ENCODE peak calls at places on chromosome 20, in ten cellular contexts. U is CD8-positive, alpha-beta T cell; Y is ovary; P is aorta; F is sigmoid colon; M is naive thymus-derived CD4-positive, alpha-beta T cell; T is mammary epithelial cell; O is right lobe of liver; X is neural progenitor cell; A is heart left ventricle. H is an unnamed sample. For H3K27me3 and H3K9me3, the result is how much of the 10 kb centered on the place peaks cover.

GRCh38 chr20:21518292-21518991 is 4.6 kb upstream of the NKX2-2 start:
- DNase-seq in U (peak), Y (no peak), P (no peak), F (no peak), M (no peak), T (no peak), O (peak), X (peak), A (no peak), H (no peak)

GRCh38 chr20:41138527-41139226 is 1.3 kb downstream of the PLCG1 start:
- DNase-seq in U (peak), Y (no peak), P (no peak), F (no peak), M (peak), T (no peak), O (no peak), X (peak), A (no peak), H (no peak)

GRCh38 chr20:815226-815625 is 18.3 kb upstream of the FAM110A start:
- DNase-seq in U (no peak), Y (no peak), P (no peak), F (no peak), M (no peak), T (no peak), O (no peak), X (no peak), A (no peak), H (no peak)

GRCh38 chr20:62860924-62861691 is 514 bp downstream of the TCFL5 start:
- DNase-seq in U (peak), Y (peak), P (no peak), F (no peak), M (peak), T (no peak), O (no peak), X (peak), A (no peak), H (peak)

GRCh38 chr20:31856516-31856915 is 11.1 kb upstream of the FOXS1 start:
- DNase-seq in U (no peak), Y (peak), P (peak), F (no peak), M (no peak), T (no peak), O (no peak), X (no peak), A (no peak), H (no peak)

GRCh38 chr20:38325167-38325566 is 21.1 kb upstream of the LBP start:
- DNase-seq in U (no peak), Y (no peak), P (no peak), F (no peak), M (no peak), T (no peak), O (no peak), X (no peak), A (no peak), H (no peak)

GRCh38 chr20:6566821-6567220 is 200.7 kb upstream of the BMP2 start:
- DNase-seq in U (no peak), Y (no peak), P (no peak), F (no peak), M (no peak), T (peak), O (no peak), X (no peak), A (no peak), H (no peak)

GRCh38 chr20:47233333-47234188 is 122.9 kb downstream of the ZMYND8 start:
- DNase-seq in U (no peak), Y (no peak), P (no peak), F (no peak), M (no peak), T (no peak), O (peak), X (no peak), A (no peak), H (no peak)

GRCh38 chr20:44057698-44058675 is 129.0 kb downstream of the JPH2 start:
- DNase-seq in U (no peak), Y (no peak), P (peak), F (peak), M (no peak), T (no peak), O (no peak), X (no peak), A (no peak), H (no peak)

GRCh38 chr20:20824924-20825584 is 112.6 kb upstream of the RALGAPA2 start:
- DNase-seq in U (peak), Y (peak), P (peak), F (peak), M (no peak), T (no peak), O (peak), X (peak), A (peak), H (peak)

GRCh38 chr20:22927537-22927936 is 107.6 kb upstream of the SSTR4 start:
- DNase-seq in U (no peak), Y (no peak), P (no peak), F (no peak), M (no peak), T (no peak), O (no peak), X (no peak), A (no peak), H (no peak)

GRCh38 chr20:22925613-22925983 is 109.5 kb upstream of the SSTR4 start:
- DNase-seq in U (no peak), Y (no peak), P (no peak), F (no peak), M (no peak), T (no peak), O (no peak), X (no peak), A (no peak), H (no peak)

GRCh38 chr20:22931653-22932052 is 103.5 kb upstream of the SSTR4 start:
- DNase-seq in U (no peak), Y (no peak), P (no peak), F (no peak), M (no peak), T (no peak), O (peak), X (no peak), A (no peak), H (no peak)

GRCh38 chr20:22929661-22930060 is 105.5 kb upstream of the SSTR4 start:
- DNase-seq in U (no peak), Y (no peak), P (no peak), F (no peak), M (no peak), T (no peak), O (no peak), X (no peak), A (no peak), H (no peak)

DNA sequence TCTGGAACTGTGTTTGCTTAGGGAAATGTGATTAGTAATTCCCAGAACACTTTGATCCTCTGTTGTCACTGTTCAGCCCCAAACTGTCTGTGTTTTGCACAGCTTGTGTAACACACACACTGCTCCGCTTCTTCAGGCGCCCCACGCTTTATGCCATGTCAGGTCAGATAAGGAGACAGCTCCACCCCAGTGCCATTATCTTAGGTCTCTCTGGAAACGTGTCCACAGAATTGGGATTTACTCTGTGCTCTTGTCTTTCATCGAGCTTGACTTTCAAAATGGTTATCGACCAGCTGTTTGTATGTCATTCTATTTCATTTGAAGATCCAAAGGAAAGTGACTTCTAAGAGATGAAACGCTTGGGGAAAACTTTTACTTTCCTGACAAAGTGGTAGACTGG is 106.4 kb upstream of the SSTR4 start:
- DNase-seq in U (no peak), Y (no peak), P (no peak), F (no peak), M (no peak), T (no peak), O (no peak), X (no peak), A (no peak), H (no peak)
- H3K27me3 ChIP-seq in U (under half), Y (under half), P (under half), F (under half), M (under half), T (under half), O (under half), X (under half), A (under half), H (under half)

GRCh38 chr20:55103188-55103587 is 627.8 kb downstream of the DOK5 start:
- DNase-seq in U (no peak), Y (no peak), P (no peak), F (no peak), M (no peak), T (no peak), O (no peak), X (no peak), A (no peak), H (no peak)
- H3K9me3 ChIP-seq in U (under half), Y (under half), P (under half), F (under half), M (under half), T (under half), O (under half), X (under half), A (under half), H (under half)

DNA sequence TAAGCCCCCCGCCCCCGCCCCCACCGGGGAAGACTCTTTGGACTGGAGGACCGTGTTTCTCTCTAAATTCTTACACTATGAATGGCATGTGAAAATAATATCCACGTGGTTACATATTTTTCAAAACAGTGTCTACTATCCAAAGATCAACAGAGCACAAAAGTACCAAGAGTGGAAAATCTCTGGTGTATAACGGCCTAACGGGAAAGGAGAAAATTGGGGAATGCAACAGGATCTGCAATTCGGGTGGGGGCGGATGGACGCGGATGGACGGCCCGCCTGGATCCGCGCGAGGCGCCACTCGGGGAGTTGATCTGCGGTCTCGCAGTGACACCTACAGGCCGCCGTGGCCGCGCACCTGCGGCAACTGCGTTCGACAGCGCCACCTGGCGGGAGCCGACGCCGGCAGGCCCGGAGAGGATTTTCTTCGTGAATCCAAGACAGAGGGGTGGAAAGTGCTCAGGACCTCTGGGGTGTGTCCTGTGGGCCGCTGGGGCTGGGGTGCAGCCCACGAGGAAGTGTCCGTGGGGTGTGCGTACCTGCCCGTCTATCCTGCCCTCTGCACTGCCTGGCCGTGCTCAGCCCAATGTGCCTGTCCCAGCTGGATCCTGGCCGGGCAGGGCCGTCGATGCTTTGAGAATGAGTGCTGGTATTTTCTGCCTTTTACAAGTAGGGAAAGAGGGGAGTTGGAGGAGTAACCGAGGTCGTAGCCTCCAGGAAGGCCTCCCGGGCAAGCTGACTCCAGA is 18.6 kb downstream of the ANKRD60 start:
- DNase-seq in U (peak), Y (peak), P (peak), F (peak), M (peak), T (peak), O (peak), X (peak), A (peak), H (peak)
- H3K4me3 ChIP-seq in U (no peak), Y (no peak), P (no peak), F (no peak), M (no peak), T (no peak), O (no peak), X (no peak), A (no peak), H (no peak)

DNA sequence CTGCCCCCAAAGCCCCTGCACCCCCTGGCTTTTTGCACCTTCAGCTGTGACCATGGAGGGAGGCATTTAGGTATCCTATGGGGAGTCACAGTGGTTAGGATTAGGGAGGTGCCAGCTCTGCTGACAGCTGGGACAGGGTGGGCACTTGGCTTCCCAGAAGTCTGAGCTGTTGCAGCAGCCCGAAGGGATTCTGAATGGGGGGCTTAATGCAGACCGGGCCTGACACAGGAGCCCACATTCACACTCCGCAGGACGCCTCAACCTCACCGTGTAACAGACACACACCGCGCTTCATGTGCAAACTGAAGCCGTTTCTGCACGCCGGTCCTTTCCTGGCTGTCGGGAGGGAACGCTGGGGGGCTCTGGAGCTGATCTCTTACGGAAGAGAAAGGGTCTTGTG is 1.9 kb downstream of the EBF4 start:
- DNase-seq in U (no peak), Y (no peak), P (no peak), F (peak), M (no peak), T (no peak), O (no peak), X (peak), A (no peak), H (no peak)
- H3K27me3 ChIP-seq in U (under half), Y (under half), P (under half), F (under half), M (under half), T (under half), O (under half), X (half or more), A (under half), H (half or more)

GRCh38 chr20:55947701-55948100 is 57.6 kb downstream of the CBLN4 start:
- DNase-seq in U (no peak), Y (no peak), P (no peak), F (no peak), M (no peak), T (peak), O (no peak), X (no peak), A (no peak), H (no peak)

GRCh38 chr20:55953201-55953600 is 52.1 kb downstream of the CBLN4 start:
- DNase-seq in U (no peak), Y (no peak), P (no peak), F (no peak), M (no peak), T (peak), O (no peak), X (no peak), A (no peak), H (no peak)
- H3K9me3 ChIP-seq in U (under half), Y (under half), P (under half), F (under half), M (under half), T (under half), O (under half), X (under half), A (under half), H (under half)

GRCh38 chr20:61373055-61373399 is 121.0 kb downstream of the CDH4 start:
- DNase-seq in U (no peak), Y (no peak), P (no peak), F (no peak), M (no peak), T (no peak), O (no peak), X (no peak), A (no peak), H (no peak)

GRCh38 chr20:61369731-61370520 is 117.9 kb downstream of the CDH4 start:
- DNase-seq in U (no peak), Y (no peak), P (no peak), F (no peak), M (no peak), T (no peak), O (no peak), X (no peak), A (no peak), H (no peak)

GRCh38 chr20:61371501-61372150 is 119.6 kb downstream of the CDH4 start:
- DNase-seq in U (no peak), Y (no peak), P (no peak), F (no peak), M (no peak), T (no peak), O (no peak), X (no peak), A (no peak), H (no peak)

GRCh38 chr20:61372151-61373054 is 120.3 kb downstream of the CDH4 start:
- DNase-seq in U (no peak), Y (no peak), P (no peak), F (no peak), M (no peak), T (no peak), O (no peak), X (no peak), A (no peak), H (no peak)

DNA sequence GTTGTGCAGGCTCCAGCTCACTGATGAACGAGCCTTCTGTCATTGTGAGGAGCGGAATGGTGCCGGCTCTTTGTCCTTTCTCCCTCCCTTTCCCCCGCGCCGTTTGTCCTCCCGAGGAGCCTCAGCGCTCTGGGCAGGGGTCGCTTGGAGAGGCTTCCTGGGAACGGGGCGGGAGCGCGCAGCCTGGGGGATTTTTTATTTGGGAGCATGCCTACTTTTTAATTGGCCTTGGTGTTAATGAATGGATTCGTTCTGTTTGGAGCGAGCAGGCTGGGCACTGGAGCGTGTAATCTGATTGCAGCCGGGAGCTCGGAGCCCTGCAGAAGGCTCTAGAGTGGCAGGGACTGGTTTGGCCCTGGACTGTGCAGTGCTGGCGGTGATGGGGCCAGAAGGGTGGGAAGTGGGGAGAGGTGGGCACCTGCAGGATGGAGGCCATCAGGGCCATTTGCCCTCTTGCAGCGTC is 118.8 kb downstream of the CDH4 start:
- DNase-seq in U (no peak), Y (no peak), P (no peak), F (no peak), M (no peak), T (no peak), O (no peak), X (peak), A (no peak), H (no peak)
- H3K4me3 ChIP-seq in U (no peak), Y (no peak), P (no peak), F (no peak), M (no peak), T (no peak), O (no peak), X (no peak), A (no peak), H (no peak)

GRCh38 chr20:61055642-61056041 is 196.4 kb upstream of the CDH4 start:
- DNase-seq in U (no peak), Y (no peak), P (no peak), F (no peak), M (no peak), T (no peak), O (no peak), X (no peak), A (no peak), H (no peak)

GRCh38 chr20:61057313-61058171 is 194.5 kb upstream of the CDH4 start:
- DNase-seq in U (no peak), Y (no peak), P (no peak), F (peak), M (no peak), T (no peak), O (no peak), X (no peak), A (no peak), H (no peak)

GRCh38 chr20:61056136-61056535 is 195.9 kb upstream of the CDH4 start:
- DNase-seq in U (no peak), Y (no peak), P (no peak), F (peak), M (no peak), T (no peak), O (no peak), X (no peak), A (no peak), H (no peak)

GRCh38 chr20:61055130-61055529 is 196.9 kb upstream of the CDH4 start:
- DNase-seq in U (no peak), Y (no peak), P (no peak), F (no peak), M (no peak), T (no peak), O (no peak), X (no peak), A (no peak), H (no peak)

GRCh38 chr20:61056627-61057312 is 195.3 kb upstream of the CDH4 start:
- DNase-seq in U (no peak), Y (no peak), P (no peak), F (peak), M (no peak), T (no peak), O (no peak), X (no peak), A (no peak), H (no peak)
- H3K27me3 ChIP-seq in U (under half), Y (under half), P (under half), F (under half), M (under half), T (under half), O (under half), X (under half), A (under half), H (under half)

GRCh38 chr20:60427516-60427915 is 469.3 kb downstream of the CDH26 start:
- DNase-seq in U (no peak), Y (no peak), P (no peak), F (no peak), M (no peak), T (no peak), O (no peak), X (no peak), A (no peak), H (no peak)
- H3K9me3 ChIP-seq in U (under half), Y (under half), P (under half), F (under half), M (under half), T (under half), O (under half), X (under half), A (under half), H (under half)

DNA sequence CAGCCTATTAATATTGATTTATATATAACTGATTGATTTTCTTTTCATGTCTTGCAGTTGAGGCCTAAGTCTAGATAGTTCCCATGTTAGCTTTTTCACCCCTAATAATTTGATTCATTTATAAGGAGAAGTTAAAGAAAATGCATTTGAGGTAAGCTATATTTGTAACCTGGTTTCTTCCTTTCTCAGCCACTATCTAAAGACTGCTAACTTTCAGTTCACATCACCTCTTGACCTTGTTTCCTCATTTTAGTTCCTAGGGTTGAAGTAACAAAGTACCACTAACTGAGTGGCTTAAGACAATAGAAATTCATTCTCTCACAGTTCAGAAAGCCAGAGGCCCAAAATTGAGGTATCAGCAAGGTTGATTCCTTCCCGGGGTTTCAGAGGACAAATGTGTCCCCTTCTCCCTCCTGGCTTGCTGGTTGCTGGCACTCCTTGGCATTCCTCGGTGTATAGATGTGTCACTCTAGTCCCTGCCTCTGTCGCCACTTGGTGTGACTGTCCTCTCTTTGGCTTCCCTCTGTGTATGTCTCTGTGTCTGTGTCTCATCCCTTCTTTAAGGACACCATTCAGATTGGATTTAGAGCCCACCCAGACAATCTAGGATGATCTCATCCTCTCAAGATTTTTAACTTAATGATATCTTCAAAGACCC is 55.9 kb upstream of the C20orf144 start:
- DNase-seq in U (no peak), Y (no peak), P (no peak), F (no peak), M (no peak), T (no peak), O (no peak), X (peak), A (no peak), H (no peak)
- H3K4me3 ChIP-seq in U (no peak), Y (no peak), P (no peak), F (no peak), M (no peak), T (no peak), O (no peak), X (no peak), A (no peak), H (no peak)